ENCODE peak calls at places on chromosomes 7 and 10, in ten cellular contexts. L is OCI-LY7, A is iris pigment epithelial cell, H is NCI-H1694 treated with DMSO at 0.1 percent for 48 hours, P is astrocyte of the spinal cord, M is H7, T is astrocyte, X is ELF-1, D is RKO, Q is BE2C. I is an unnamed sample.

GRCh38 chr7:26233902-26234511 is 32.5 kb downstream of the CBX3 start:
- DNase-seq in L (no peak), A (no peak), H (no peak), P (no peak), M (no peak), T (no peak), X (no peak), D (no peak), Q (no peak), I (no peak)

GRCh38 chr7:125668321-125668993 is 738.8 kb upstream of the POT1 start:
- DNase-seq in L (no peak), A (peak; percentile 2), H (no peak), P (no peak), M (no peak), T (peak; percentile 40), X (peak; percentile 24), D (no peak), Q (no peak), I (no peak)

GRCh38 chr10:99979066-99979685 is 30.6 kb downstream of the DNMBP start:
- DNase-seq in L (no peak), A (no peak), H (no peak), P (no peak), M (no peak), T (no peak), X (no peak), D (no peak), Q (no peak), I (no peak)

GRCh38 chr7:117137868-117138267 is 184.6 kb downstream of the ST7 start:
- DNase-seq in L (no peak), A (peak; percentile 78), H (no peak), P (no peak), M (no peak), T (peak; percentile 51), X (no peak), D (no peak), Q (no peak), I (no peak)

GRCh38 chr10:61837748-61838055 is 63.8 kb upstream of the ARID5B start:
- DNase-seq in L (no peak), A (no peak), H (no peak), P (no peak), M (no peak), T (peak; percentile 25), X (no peak), D (no peak), Q (no peak), I (no peak)

GRCh38 chr10:23994459-23995046 is 214.4 kb upstream of the KIAA1217 start:
- DNase-seq in L (peak; percentile 34), A (peak; percentile 60), H (peak; percentile 29), P (peak; percentile 57), M (peak; percentile 46), T (peak; percentile 20), X (peak; percentile 71), D (peak; percentile 61), Q (peak; percentile 38), I (peak; percentile 73)

GRCh38 chr7:3673524-3673923 is 372.5 kb downstream of the SDK1 start:
- DNase-seq in L (peak; percentile 32), A (peak; percentile 12), H (peak; percentile 6), P (peak; percentile 10), M (peak; percentile 51), T (no peak), X (peak; percentile 54), D (peak; percentile 20), Q (peak; percentile 40), I (peak; percentile 27)

GRCh38 chr10:49446031-49446430 is 50.1 kb upstream of the DRGX start:
- DNase-seq in L (no peak), A (peak; percentile 42), H (no peak), P (peak; percentile 26), M (no peak), T (peak; percentile 46), X (no peak), D (peak; percentile 25), Q (no peak), I (no peak)

GRCh38 chr7:80294321-80294720 is 159.7 kb downstream of the GNAI1 start:
- DNase-seq in L (no peak), A (peak; percentile 78), H (no peak), P (peak; percentile 34), M (no peak), T (peak; percentile 59), X (no peak), D (no peak), Q (no peak), I (no peak)

GRCh38 chr10:48776528-48776927 is 91.9 kb downstream of the WDFY4 start:
- DNase-seq in L (no peak), A (no peak), H (no peak), P (no peak), M (peak; percentile 42), T (no peak), X (no peak), D (no peak), Q (no peak), I (no peak)

I was measured in neural crest cell.